ENCODE peak calls at places on chromosome 11, in eight cellular contexts. K is A549, L is GM12865, Z is stomach, M is astrocyte, G is AG04450, E is WERI-Rb-1, B is thyroid gland. R is an unnamed sample.

GRCh38 chr11:128515086-128515485 is 72.3 kb downstream of the ETS1 start:
- DNase-seq in B (no peak), E (no peak), G (no peak), Z (no peak), L (no peak), K (no peak), M (no peak), R (no peak)

GRCh38 chr11:73269353-73270088 is 2.6 kb upstream of the P2RY6 start:
- DNase-seq in M (no peak), G (no peak), L (no peak), B (peak), E (no peak), K (no peak), Z (peak), R (no peak)

GRCh38 chr11:117826832-117827231 is 2.3 kb upstream of the FXYD2 start:
- DNase-seq in L (no peak), E (no peak), K (no peak), G (no peak), M (no peak), B (no peak), Z (peak), R (no peak)

GRCh38 chr11:72041364-72042058 is 38.8 kb downstream of the NUMA1 start:
- DNase-seq in M (peak), G (peak), E (peak), Z (peak), B (peak), K (peak), L (peak), R (peak)

GRCh38 chr11:71936825-71937224 is 8.0 kb downstream of the RNF121 start:
- DNase-seq in B (no peak), L (no peak), Z (no peak), E (no peak), G (no peak), K (no peak), M (peak), R (peak)

GRCh38 chr11:43547411-43547718 is 133.2 kb upstream of the HSD17B12 start:
- DNase-seq in G (no peak), Z (peak), L (no peak), B (peak), E (no peak), M (no peak), K (no peak), R (no peak)

GRCh38 chr11:70696076-70696475 is 297.7 kb downstream of the CTTN start:
- DNase-seq in B (no peak), M (no peak), Z (no peak), L (no peak), E (no peak), K (no peak), G (no peak), R (no peak)

GRCh38 chr11:6438979-6439571 is 1.7 kb downstream of the HPX start:
- DNase-seq in Z (peak), G (no peak), L (peak), E (peak), B (peak), M (peak), K (peak), R (peak)

GRCh38 chr11:125463590-125464265 is 32.3 kb downstream of the FEZ1 start:
- DNase-seq in M (peak), G (no peak), L (no peak), E (no peak), K (no peak), Z (no peak), B (no peak), R (no peak)

GRCh38 chr11:67178421-67178820 is 59.4 kb downstream of the KDM2A start:
- DNase-seq in M (peak), E (no peak), K (no peak), Z (no peak), L (no peak), B (no peak), G (no peak), R (no peak)

GRCh38 chr11:46296520-46297448 is 19.3 kb downstream of the CREB3L1 start:
- DNase-seq in K (no peak), B (no peak), L (no peak), E (peak), G (peak), M (peak), Z (no peak), R (peak)

GRCh38 chr11:16924826-16925494 is 89.3 kb downstream of the PLEKHA7 start:
- DNase-seq in B (peak), Z (peak), L (no peak), G (no peak), M (peak), K (peak), E (no peak), R (peak)

GRCh38 chr11:75905434-75905833 is 90.4 kb downstream of the UVRAG start:
- DNase-seq in Z (no peak), L (no peak), G (no peak), M (no peak), K (no peak), E (no peak), B (no peak), R (no peak)

GRCh38 chr11:35962373-35963138 is 18.7 kb downstream of the LDLRAD3 start:
- DNase-seq in Z (no peak), E (no peak), L (peak), M (no peak), B (no peak), G (no peak), K (no peak), R (no peak)

GRCh38 chr11:116650052-116650451 is 122.7 kb downstream of the BUD13 start:
- DNase-seq in Z (no peak), K (no peak), E (no peak), G (no peak), B (no peak), L (no peak), M (no peak), R (no peak)

GRCh38 chr11:104700609-104701008 is 197.7 kb downstream of the CASP12 start:
- DNase-seq in K (no peak), Z (no peak), E (no peak), B (no peak), M (peak), G (peak), L (no peak), R (peak)

GRCh38 chr11:110130642-110131238 is 37.5 kb downstream of the ZC3H12C start:
- DNase-seq in L (no peak), K (no peak), Z (no peak), E (no peak), B (no peak), M (peak), G (no peak), R (peak)

GRCh38 chr11:123484448-123484847 is 54.4 kb downstream of the GRAMD1B start:
- DNase-seq in G (no peak), E (no peak), M (no peak), B (no peak), K (no peak), Z (no peak), L (peak), R (no peak)

GRCh38 chr11:128472128-128473110 is 114.9 kb downstream of the ETS1 start:
- DNase-seq in K (no peak), Z (no peak), L (peak), G (no peak), E (no peak), M (peak), B (no peak), R (peak)

GRCh38 chr11:96105197-96105895 is 181.4 kb upstream of the MTMR2 start:
- DNase-seq in E (no peak), M (no peak), L (no peak), Z (no peak), K (no peak), G (no peak), B (no peak), R (peak)

GRCh38 chr11:60951909-60952741 is at the start of gene SLC15A3:
- DNase-seq in B (peak), G (no peak), L (peak), M (no peak), Z (peak), E (no peak), K (no peak), R (peak)

GRCh38 chr11:103170865-103171264 is 61.6 kb downstream of the DYNC2H1 start:
- DNase-seq in B (no peak), G (peak), Z (no peak), K (no peak), E (no peak), L (no peak), M (no peak), R (peak)

GRCh38 chr11:64141081-64141783 is 24.7 kb downstream of the MACROD1 start:
- DNase-seq in M (no peak), E (no peak), K (no peak), G (no peak), Z (no peak), B (peak), L (no peak), R (no peak)

GRCh38 chr11:64138413-64138812 is 27.5 kb downstream of the MACROD1 start:
- DNase-seq in L (no peak), G (no peak), Z (no peak), E (no peak), K (no peak), M (no peak), B (no peak), R (no peak)

GRCh38 chr11:64140101-64140500 is 25.8 kb downstream of the MACROD1 start:
- DNase-seq in B (peak), L (no peak), Z (no peak), G (no peak), E (no peak), M (no peak), K (no peak), R (no peak)

GRCh38 chr11:64136767-64137166 is 29.1 kb downstream of the MACROD1 start:
- DNase-seq in L (no peak), G (no peak), M (no peak), B (no peak), K (no peak), E (no peak), Z (no peak), R (no peak)

DNA sequence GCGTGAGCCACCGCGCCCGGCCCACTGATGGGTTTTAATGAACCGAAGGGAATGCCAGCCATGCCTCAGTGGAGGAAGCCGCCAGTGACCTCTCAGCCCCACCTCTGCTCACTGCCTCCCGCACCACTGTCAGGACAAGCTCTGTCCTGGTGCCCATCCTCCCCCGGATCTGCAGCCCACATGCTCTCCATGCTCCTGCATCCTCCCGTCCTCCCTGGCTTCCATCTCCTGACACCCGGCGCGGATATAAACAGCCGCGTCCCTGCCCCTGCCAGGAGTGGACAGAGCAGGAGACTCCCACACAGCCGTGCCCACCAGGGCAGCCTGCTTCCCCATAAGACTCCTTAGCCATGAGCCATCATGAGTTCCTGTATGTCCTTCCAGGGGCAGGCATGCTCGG is 26.9 kb downstream of the MACROD1 start:
- DNase-seq in K (no peak), M (no peak), B (no peak), G (no peak), Z (no peak), L (no peak), E (no peak), R (no peak)
- H3K4me3 ChIP-seq in K (no peak), M (no peak), B (no peak), G (no peak), Z (no peak), L (no peak), E (no peak), R (no peak)

GRCh38 chr11:37449146-37449545 is 851.1 kb upstream of the RAG2 start:
- DNase-seq in B (no peak), K (no peak), M (peak), Z (no peak), L (peak), E (no peak), G (peak), R (peak)
- TF ChIP-seq CTCF in B (no peak), K (no peak), M (peak), Z (no peak), L (peak), E (peak), G (peak), R (peak)

GRCh38 chr11:58711832-58712231 is 19.9 kb downstream of the GLYAT start:
- DNase-seq in M (no peak), E (no peak), Z (no peak), G (no peak), B (no peak), K (no peak), L (no peak), R (no peak)

GRCh38 chr11:58707767-58708166 is 24.0 kb downstream of the GLYAT start:
- DNase-seq in Z (no peak), K (no peak), B (no peak), M (no peak), E (no peak), G (no peak), L (no peak), R (no peak)
- H3K4me3 ChIP-seq in Z (no peak), K (no peak), B (no peak), M (no peak), E (no peak), G (no peak), L (no peak), R (no peak)

GRCh38 chr11:1389932-1390587 is at the start of gene BRSK2:
- DNase-seq in K (no peak), G (no peak), L (no peak), E (peak), M (no peak), B (peak), Z (no peak), R (no peak)

GRCh38 chr11:1387521-1387920 is 2.2 kb upstream of the BRSK2 start:
- DNase-seq in B (no peak), E (no peak), L (no peak), Z (no peak), M (no peak), K (no peak), G (no peak), R (no peak)

GRCh38 chr11:1388763-1389102 is 1.0 kb upstream of the BRSK2 start:
- DNase-seq in Z (no peak), B (no peak), G (no peak), E (no peak), K (no peak), M (no peak), L (no peak), R (no peak)

GRCh38 chr11:1389103-1389931 is 417 bp upstream of the BRSK2 start:
- DNase-seq in B (peak), K (peak), E (peak), M (peak), G (peak), Z (peak), L (peak), R (peak)

DNA sequence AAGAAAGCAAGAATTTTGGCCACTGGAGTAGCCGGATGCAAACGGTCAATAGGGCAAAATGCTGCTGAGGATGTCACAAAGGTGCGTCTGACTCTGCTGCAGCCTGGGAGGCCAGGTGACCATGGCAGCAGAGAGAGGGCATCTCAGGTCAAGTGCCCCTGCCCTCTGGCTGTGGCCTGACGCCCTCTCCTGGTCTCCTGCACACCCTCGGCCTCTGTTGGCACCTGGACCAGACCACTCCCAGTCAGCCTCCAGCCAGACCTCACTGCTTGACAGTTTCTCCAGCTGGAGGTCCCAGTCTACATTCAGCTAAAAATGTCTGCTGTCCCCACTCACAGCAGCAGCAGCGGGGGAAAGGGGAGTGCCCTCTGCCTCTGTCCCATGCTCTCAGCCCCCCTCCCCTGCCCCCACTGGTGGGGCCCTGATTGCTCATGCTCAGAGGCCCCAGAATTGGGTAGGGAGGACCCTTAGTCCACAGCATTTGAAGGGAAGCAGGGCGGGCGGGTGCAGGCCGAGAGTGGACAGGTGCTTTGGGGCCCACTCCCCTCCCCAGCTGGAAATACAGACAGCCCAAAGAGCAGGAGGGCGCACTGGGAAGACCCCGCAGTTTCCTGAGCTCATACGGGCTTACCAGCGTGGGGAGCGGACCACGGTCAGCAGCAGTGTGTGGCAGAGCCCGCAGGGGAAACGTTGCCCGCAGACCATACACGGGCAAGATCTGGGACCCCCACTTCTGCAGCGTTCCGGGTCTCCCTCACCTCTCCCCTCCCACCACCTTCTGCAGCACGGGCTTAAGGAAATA is 1.6 kb upstream of the BRSK2 start:
- DNase-seq in B (no peak), M (no peak), G (no peak), L (no peak), K (no peak), E (peak), Z (no peak), R (no peak)
- TF ChIP-seq CTCF in B (no peak), M (no peak), G (no peak), L (peak), K (peak), E (peak), Z (no peak), R (no peak)

GRCh38 chr11:121801796-121802195 is 314.2 kb downstream of the BLID start:
- DNase-seq in E (no peak), G (no peak), B (no peak), K (no peak), L (no peak), M (no peak), Z (no peak), R (no peak)
- H3K4me3 ChIP-seq in E (no peak), G (no peak), B (no peak), K (no peak), L (no peak), M (no peak), Z (no peak), R (no peak)

DNA sequence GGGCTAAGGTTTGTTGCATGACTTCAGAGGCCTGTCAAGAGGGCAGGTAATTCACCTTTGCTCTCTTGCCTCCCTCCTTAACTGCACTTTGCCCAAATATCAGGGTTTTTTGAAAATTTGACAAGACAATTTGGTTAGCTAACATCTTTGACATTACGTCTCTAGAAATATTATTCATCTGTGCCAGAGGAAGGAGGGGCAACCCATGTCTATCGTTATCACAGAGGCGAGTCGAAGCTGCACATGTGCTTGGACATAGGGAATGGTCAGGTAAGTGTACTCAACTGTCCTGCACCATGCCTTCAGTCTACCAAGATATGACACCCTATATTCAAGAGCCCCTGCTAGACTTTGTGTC is 3.7 kb downstream of the AKIP1 start:
- DNase-seq in M (no peak), K (no peak), E (no peak), B (no peak), L (no peak), Z (no peak), G (no peak), R (no peak)
- TF ChIP-seq CTCF in M (no peak), K (peak), E (no peak), B (peak), L (no peak), Z (peak), G (no peak), R (no peak)

DNA sequence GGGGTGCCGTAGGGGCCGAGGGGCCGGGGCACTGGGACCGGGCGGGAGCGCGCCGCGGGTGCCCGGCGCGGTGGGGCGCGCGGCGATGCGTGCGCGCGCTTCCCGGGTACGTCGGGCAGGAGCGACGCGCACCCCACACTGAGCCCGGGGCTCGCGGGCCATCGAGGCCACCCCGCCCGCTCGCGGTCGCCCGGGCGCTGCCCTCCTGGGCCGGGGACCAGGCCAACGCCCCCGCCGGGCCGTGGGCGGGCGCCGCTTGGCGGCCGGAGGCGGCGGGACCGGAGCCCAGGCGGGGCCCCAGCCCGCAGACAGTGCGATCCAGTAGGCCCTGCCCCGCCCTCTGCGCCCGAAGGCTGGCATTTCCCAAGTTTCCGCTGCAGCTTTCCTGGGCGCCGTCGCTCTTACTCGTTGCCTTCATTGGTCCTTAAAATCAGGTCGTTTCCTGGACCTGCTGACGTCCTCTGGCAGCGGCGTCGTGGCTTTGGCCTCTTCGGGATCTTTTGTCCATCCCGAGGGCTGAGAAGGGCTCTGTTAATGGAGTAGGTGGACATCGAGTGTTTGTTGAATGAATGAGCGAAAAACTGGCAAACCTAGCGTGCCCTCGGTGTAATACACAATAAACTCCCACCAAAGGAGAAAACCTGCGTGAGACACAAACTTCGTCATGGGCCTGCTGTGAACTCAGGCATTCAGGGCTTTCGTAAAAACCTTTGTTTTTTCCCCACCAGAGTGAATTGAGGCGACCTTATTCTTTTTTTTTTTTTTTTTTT is 638 bp downstream of the PARVA start:
- DNase-seq in L (no peak), K (peak), Z (peak), M (peak), B (peak), E (peak), G (no peak), R (peak)
- H3K4me3 ChIP-seq in L (no peak), K (peak), Z (peak), M (peak), B (peak), E (peak), G (peak), R (peak)

R was measured in choroid plexus epithelial cell.